ENCODE peak calls at places on chromosomes 6 and 20, in nine cellular contexts. X, A, E, B, N, U, C, P and Y are unnamed samples.

GRCh38 chr6:111855775-111856174 is 17.5 kb downstream of the FYN start:
- DNase-seq in U (no peak), B (no peak), A (no peak), E (no peak), P (no peak), N (no peak), X (no peak), C (no peak), Y (no peak)

GRCh38 chr6:47161176-47161687 is 119.1 kb upstream of the ADGRF1 start:
- DNase-seq in B (no peak), P (no peak), C (peak), U (no peak), N (peak), X (no peak), A (peak), E (no peak), Y (no peak)

GRCh38 chr6:168737481-168737880 is 296.5 kb downstream of the SMOC2 start:
- DNase-seq in P (no peak), U (no peak), B (no peak), N (no peak), A (peak), E (no peak), C (no peak), X (no peak), Y (no peak)

GRCh38 chr20:6764619-6765018 is 2.9 kb upstream of the BMP2 start:
- DNase-seq in U (no peak), B (no peak), N (no peak), A (no peak), C (no peak), E (no peak), X (no peak), P (no peak), Y (no peak)

GRCh38 chr6:44268095-44268628 is 2.1 kb upstream of the TMEM151B start:
- DNase-seq in U (peak), X (no peak), P (no peak), C (peak), A (no peak), N (no peak), E (peak), B (no peak), Y (peak)

GRCh38 chr20:57783196-57783595 is 73.4 kb upstream of the PMEPA1 start:
- DNase-seq in P (no peak), A (no peak), B (no peak), U (no peak), N (no peak), E (no peak), X (no peak), C (no peak), Y (no peak)

GRCh38 chr6:36820700-36821580 is 18.3 kb downstream of the CPNE5 start:
- DNase-seq in P (peak), C (peak), N (no peak), X (no peak), A (no peak), B (no peak), E (no peak), U (no peak), Y (no peak)

GRCh38 chr6:108710046-108710445 is 138.2 kb upstream of the ARMC2 start:
- DNase-seq in B (no peak), U (no peak), E (no peak), P (no peak), X (no peak), C (no peak), A (no peak), N (no peak), Y (no peak)

GRCh38 chr6:70310063-70310694 is 7.3 kb upstream of the COL9A1 start:
- DNase-seq in B (no peak), N (no peak), P (peak), U (no peak), X (no peak), C (peak), E (peak), A (peak), Y (no peak)

GRCh38 chr6:144027927-144028587 is 20.0 kb upstream of the PLAGL1 start:
- DNase-seq in X (no peak), C (no peak), U (no peak), A (no peak), P (no peak), B (no peak), N (no peak), E (no peak), Y (no peak)

GRCh38 chr20:36720510-36720909 is 25.4 kb downstream of the NDRG3 start:
- DNase-seq in X (no peak), N (no peak), P (no peak), U (no peak), B (no peak), C (no peak), E (no peak), A (no peak), Y (no peak)

GRCh38 chr6:157967486-157967885 is 14.2 kb upstream of the SYNJ2 start:
- DNase-seq in A (no peak), E (no peak), B (peak), U (no peak), N (no peak), C (no peak), X (no peak), P (no peak), Y (no peak)

GRCh38 chr6:54846857-54847721 is 518 bp downstream of the FAM83B start:
- DNase-seq in U (no peak), N (no peak), B (peak), X (no peak), A (no peak), P (no peak), C (no peak), E (no peak), Y (no peak)

GRCh38 chr6:122719176-122719575 is 60.3 kb upstream of the FABP7 start:
- DNase-seq in N (no peak), P (no peak), B (no peak), X (no peak), E (no peak), A (no peak), C (no peak), U (no peak), Y (no peak)